ENCODE peak calls at places on chromosomes 2 and 18, in five cellular contexts. T is OCI-LY7; L is type B pancreatic cell; K is CD4-positive, alpha-beta T cell; I is GM10248. D is an unnamed sample.

GRCh38 chr2:190822038-190822437 is 58.6 kb upstream of the GLS start:
- DNase-seq in T (no peak), L (no peak), K (no peak), I (no peak), D (no peak)

GRCh38 chr2:232329716-232330067 is 48.9 kb upstream of the ALPP start:
- DNase-seq in T (no peak), L (no peak), K (no peak), I (no peak), D (no peak)

GRCh38 chr2:20496069-20496468 is 49.2 kb downstream of the RHOB start:
- DNase-seq in T (no peak), L (no peak), K (no peak), I (no peak), D (no peak)

GRCh38 chr2:211035548-211036185 is 479.3 kb downstream of the CPS1 start:
- DNase-seq in T (peak; percentile 10), L (no peak), K (no peak), I (no peak), D (peak; percentile 6)

GRCh38 chr2:130864830-130865229 is 28.1 kb downstream of the ARHGEF4 start:
- DNase-seq in T (peak; percentile 31), L (no peak), K (no peak), I (no peak), D (no peak)

GRCh38 chr2:85540131-85540587 is 1.2 kb downstream of the MAT2A start:
- DNase-seq in T (no peak), L (no peak), K (no peak), I (no peak), D (no peak)

GRCh38 chr2:101395545-101396351 is 8.4 kb upstream of the CREG2 start:
- DNase-seq in T (no peak), L (no peak), K (no peak), I (no peak), D (no peak)

GRCh38 chr2:173854840-173855239 is 110.3 kb downstream of the SP3 start:
- DNase-seq in T (no peak), L (no peak), K (no peak), I (no peak), D (no peak)

GRCh38 chr18:41150316-41150715 is 804.7 kb upstream of the PIK3C3 start:
- DNase-seq in T (no peak), L (no peak), K (no peak), I (no peak), D (no peak)

GRCh38 chr2:45826476-45826875 is 175.0 kb downstream of the PRKCE start:
- DNase-seq in T (no peak), L (no peak), K (no peak), I (no peak), D (no peak)

GRCh38 chr18:8858888-8859511 is 153.6 kb downstream of the MTCL1 start:
- DNase-seq in T (no peak), L (no peak), K (no peak), I (no peak), D (no peak)

GRCh38 chr2:162232027-162232426 is 11.2 kb downstream of the FAP start:
- DNase-seq in T (no peak), L (no peak), K (no peak), I (no peak), D (no peak)

GRCh38 chr18:8990276-8991031 is 112.0 kb upstream of the NDUFV2 start:
- DNase-seq in T (no peak), L (no peak), K (no peak), I (no peak), D (no peak)

GRCh38 chr18:66344227-66344626 is 259.7 kb downstream of the CDH19 start:
- DNase-seq in T (no peak), L (no peak), K (no peak), I (no peak), D (no peak)

GRCh38 chr18:23324056-23324811 is 128.9 kb upstream of the RIOK3 start:
- DNase-seq in T (peak; percentile 30), L (no peak), K (no peak), I (no peak), D (no peak)

GRCh38 chr2:19299522-19299921 is 58.9 kb downstream of the OSR1 start:
- DNase-seq in T (no peak), L (no peak), K (no peak), I (no peak), D (no peak)

GRCh38 chr2:66587216-66587615 is 152.3 kb downstream of the MEIS1 start:
- DNase-seq in T (peak; percentile 1), L (no peak), K (no peak), I (no peak), D (no peak)

GRCh38 chr2:134662751-134663150 is 56.0 kb downstream of the TMEM163 start:
- DNase-seq in T (no peak), L (no peak), K (no peak), I (no peak), D (no peak)

GRCh38 chr2:128776461-128776971 is 457.8 kb upstream of the HS6ST1 start:
- DNase-seq in T (no peak), L (peak; percentile 52), K (no peak), I (no peak), D (no peak)

GRCh38 chr2:225165052-225165451 is 122.8 kb upstream of the DOCK10 start:
- DNase-seq in T (no peak), L (no peak), K (no peak), I (no peak), D (no peak)

GRCh38 chr2:125642032-125642431 is 1013.9 kb upstream of the GYPC start:
- DNase-seq in T (no peak), L (no peak), K (no peak), I (no peak), D (no peak)

GRCh38 chr2:48169066-48169724 is 262.9 kb upstream of the FBXO11 start:
- DNase-seq in T (no peak), L (no peak), K (no peak), I (no peak), D (no peak)

GRCh38 chr2:236785611-236786057 is 216.0 kb downstream of the ACKR3 start:
- DNase-seq in T (no peak), L (no peak), K (no peak), I (no peak), D (no peak)

GRCh38 chr18:71001597-71001996 is 712.8 kb downstream of the SOCS6 start:
- DNase-seq in T (no peak), L (no peak), K (no peak), I (no peak), D (no peak)

GRCh38 chr18:70998490-70998889 is 709.6 kb downstream of the SOCS6 start:
- DNase-seq in T (no peak), L (no peak), K (no peak), I (no peak), D (no peak)
- TF ChIP-seq CTCF in T (no peak), L (peak; percentile 46), K (no peak), I (no peak), D (no peak)

GRCh38 chr2:238518127-238518827 is 91.5 kb downstream of the ASB1 start:
- DNase-seq in T (no peak), L (no peak), K (no peak), I (no peak), D (no peak)
- TF ChIP-seq CTCF in T (no peak), L (no peak), K (no peak), I (no peak), D (no peak)

DNA sequence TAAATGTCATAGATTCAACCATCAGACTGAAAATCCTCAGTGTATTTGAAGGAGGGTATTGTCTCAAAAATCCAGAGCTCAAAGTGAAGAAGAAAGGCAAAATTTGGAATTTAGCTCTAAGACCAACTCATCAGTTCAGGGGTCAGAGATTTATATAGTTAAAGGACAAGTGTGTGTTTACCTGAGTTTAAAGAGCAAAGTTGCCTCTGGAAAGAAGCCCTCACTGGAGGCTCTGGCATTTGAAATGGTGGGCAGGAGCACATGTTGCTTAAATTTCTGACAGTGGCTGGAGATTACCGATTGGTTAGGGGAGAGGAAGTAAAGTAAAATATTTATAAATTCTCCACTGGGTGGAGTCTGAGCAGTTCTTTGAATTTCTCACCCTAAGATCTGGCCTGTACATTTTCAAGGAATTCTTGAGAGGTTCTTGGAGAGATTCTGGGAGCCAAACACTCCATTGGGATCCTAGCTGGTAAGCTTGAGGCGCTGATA is at the start of gene KYNU:
- DNase-seq in T (no peak), L (no peak), K (no peak), I (no peak), D (peak; percentile 21)
- TF ChIP-seq CTCF in T (no peak), L (peak; percentile 15), K (no peak), I (peak; percentile 13), D (no peak)

GRCh38 chr2:169276045-169276444 is 86.3 kb downstream of the LRP2 start:
- DNase-seq in T (no peak), L (no peak), K (no peak), I (no peak), D (no peak)
- TF ChIP-seq CTCF in T (peak; percentile 40), L (peak; percentile 50), K (no peak), I (no peak), D (no peak)

GRCh38 chr18:76274470-76275289 is 220.4 kb downstream of the ZNF516 start:
- DNase-seq in T (peak; percentile 8), L (no peak), K (no peak), I (no peak), D (no peak)
- TF ChIP-seq CTCF in T (peak; percentile 59), L (peak; percentile 73), K (no peak), I (peak; percentile 22), D (no peak)

GRCh38 chr2:177694348-177694747 is 301.8 kb downstream of the AGPS start:
- DNase-seq in T (no peak), L (no peak), K (no peak), I (no peak), D (no peak)

GRCh38 chr2:177691177-177691576 is 298.6 kb downstream of the AGPS start:
- DNase-seq in T (no peak), L (no peak), K (no peak), I (no peak), D (no peak)

GRCh38 chr2:177692042-177692823 is 299.7 kb downstream of the AGPS start:
- DNase-seq in T (no peak), L (no peak), K (no peak), I (no peak), D (no peak)

GRCh38 chr2:177693658-177694334 is 301.2 kb downstream of the AGPS start:
- DNase-seq in T (no peak), L (no peak), K (no peak), I (no peak), D (no peak)

DNA sequence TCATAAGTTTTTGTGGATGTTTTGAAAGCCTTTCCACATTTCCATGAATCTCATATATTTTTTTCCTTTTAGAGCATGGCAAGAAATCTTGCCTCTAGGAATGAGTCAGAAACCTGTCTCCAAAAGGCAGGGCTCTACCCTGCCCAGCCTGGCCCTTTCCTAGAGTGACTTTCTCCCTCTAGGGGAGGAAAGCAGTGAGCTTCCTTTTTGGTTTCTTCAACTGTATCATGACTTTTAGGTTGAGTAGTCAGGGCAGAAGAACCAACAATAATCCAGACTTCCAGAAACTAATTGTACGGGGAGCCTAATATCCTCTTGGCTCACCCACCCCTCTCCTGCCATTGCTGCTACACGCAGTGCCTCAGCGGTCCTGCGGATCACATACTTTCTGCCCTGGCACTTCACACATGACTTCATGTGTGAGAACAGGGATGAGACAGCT is 300.3 kb downstream of the AGPS start:
- DNase-seq in T (no peak), L (no peak), K (no peak), I (no peak), D (no peak)
- TF ChIP-seq CTCF in T (no peak), L (no peak), K (no peak), I (no peak), D (no peak)